ENCODE peak calls at places on chromosomes 12 and 14, in seven cellular contexts. S is GM20000; H is activated T-helper 9 cell treated with anti-CD3 and anti-CD28 coated beads, Interleukin-2, amount 50 U/mL, for 16 hours; L is CD8-positive, alpha-beta T cell; G is retina; D is mesendoderm; I is OCI-LY7. Z is an unnamed sample.

GRCh38 chr14:52551696-52552062 is 626 bp downstream of the TXNDC16 start:
- DNase-seq in G (no peak), D (no peak), L (no peak), I (peak; percentile 55), H (no peak), S (peak; percentile 14), Z (no peak)

GRCh38 chr12:104578453-104578852 is 121.7 kb downstream of the CHST11 start:
- DNase-seq in S (no peak), I (no peak), H (no peak), G (no peak), L (no peak), D (peak; percentile 99), Z (no peak)

GRCh38 chr14:93033039-93033982 is 82.4 kb downstream of the ITPK1 start:
- DNase-seq in L (no peak), D (no peak), S (no peak), H (no peak), I (peak; percentile 5), G (no peak), Z (no peak)

GRCh38 chr12:98635657-98636323 is 8.8 kb downstream of the IKBIP start:
- DNase-seq in I (peak; percentile 44), L (no peak), S (peak; percentile 49), D (peak; percentile 12), G (no peak), H (no peak), Z (peak; percentile 50)

GRCh38 chr12:83128529-83128928 is 441.8 kb downstream of the TMTC2 start:
- DNase-seq in D (no peak), I (no peak), G (no peak), S (no peak), L (no peak), H (no peak), Z (no peak)

GRCh38 chr12:52582971-52583456 is 9.4 kb upstream of the KRT74 start:
- DNase-seq in D (peak; percentile 76), G (peak; percentile 67), I (peak; percentile 36), H (peak; percentile 23), L (peak; percentile 56), S (peak; percentile 71), Z (peak; percentile 75)

GRCh38 chr12:80000831-80001230 is 65.9 kb upstream of the PPP1R12A start:
- DNase-seq in H (no peak), D (no peak), G (no peak), L (no peak), S (no peak), I (no peak), Z (no peak)

GRCh38 chr12:45575417-45575816 is 154.1 kb upstream of the ARID2 start:
- DNase-seq in L (no peak), G (no peak), D (no peak), I (no peak), H (no peak), S (peak; percentile 28), Z (no peak)

GRCh38 chr12:132710062-132710421 is 600 bp upstream of the PGAM5 start:
- DNase-seq in I (no peak), L (no peak), H (no peak), D (no peak), S (no peak), G (no peak), Z (no peak)

GRCh38 chr12:89497467-89497866 is 27.1 kb downstream of the GALNT4 start:
- DNase-seq in H (no peak), D (no peak), I (no peak), S (no peak), G (no peak), L (no peak), Z (no peak)

GRCh38 chr12:14564336-14564959 is 3.2 kb downstream of the PLBD1 start:
- DNase-seq in S (no peak), H (no peak), G (no peak), I (no peak), D (peak; percentile 56), L (no peak), Z (no peak)

GRCh38 chr12:32312049-32312670 is 87.2 kb upstream of the FGD4 start:
- DNase-seq in G (peak; percentile 39), D (peak; percentile 85), H (no peak), L (no peak), I (peak; percentile 82), S (peak; percentile 47), Z (peak; percentile 36)

GRCh38 chr14:43665570-43666267 is 841.4 kb downstream of the FSCB start:
- DNase-seq in I (no peak), D (no peak), H (no peak), L (no peak), S (no peak), G (no peak), Z (no peak)

GRCh38 chr14:102760485-102761193 is 16.6 kb upstream of the TRAF3 start:
- DNase-seq in L (no peak), G (peak; percentile 63), S (no peak), H (no peak), I (no peak), D (peak; percentile 56), Z (no peak)

Z was measured in GM13977.